ENCODE peak calls at places on chromosomes 13 and 19, in six cellular contexts. K, E, P, T, F and X are unnamed samples.

GRCh38 chr13:19984430-19985218 is 26.1 kb downstream of the ZMYM2 start:
- DNase-seq in K (peak), E (no peak), P (no peak), T (no peak), F (peak), X (peak)

GRCh38 chr13:110706570-110707378 is 858 bp upstream of the CARS2 start:
- DNase-seq in K (no peak), E (no peak), P (no peak), T (no peak), F (no peak), X (no peak)

GRCh38 chr13:61728468-61728867 is 312.8 kb upstream of the PCDH20 start:
- DNase-seq in K (peak), E (no peak), P (no peak), T (no peak), F (peak), X (no peak)

GRCh38 chr13:62309904-62310303 is 894.3 kb upstream of the PCDH20 start:
- DNase-seq in K (no peak), E (no peak), P (no peak), T (no peak), F (no peak), X (no peak)

GRCh38 chr19:55091955-55092354 is 16.3 kb downstream of the EPS8L1 start:
- DNase-seq in K (no peak), E (no peak), P (no peak), T (no peak), F (no peak), X (no peak)

GRCh38 chr19:49840736-49841249 is 10.2 kb upstream of the PTOV1 start:
- DNase-seq in K (no peak), E (no peak), P (no peak), T (no peak), F (no peak), X (no peak)

GRCh38 chr13:110334256-110334655 is 27.2 kb downstream of the COL4A2 start:
- DNase-seq in K (no peak), E (no peak), P (no peak), T (no peak), F (no peak), X (no peak)

GRCh38 chr13:46403851-46404731 is 17.0 kb upstream of the RUBCNL start:
- DNase-seq in K (no peak), E (no peak), P (peak), T (no peak), F (no peak), X (no peak)

GRCh38 chr19:58353717-58354477 is 605 bp upstream of the A1BG start:
- DNase-seq in K (no peak), E (no peak), P (no peak), T (no peak), F (no peak), X (no peak)

GRCh38 chr19:6065685-6066365 is 44.5 kb downstream of the RFX2 start:
- DNase-seq in K (no peak), E (peak), P (peak), T (peak), F (peak), X (peak)

GRCh38 chr13:45441633-45442032 is 23.1 kb upstream of the COG3 start:
- DNase-seq in K (peak), E (no peak), P (no peak), T (no peak), F (no peak), X (peak)

GRCh38 chr13:94431987-94432386 is 47.5 kb downstream of the DCT start:
- DNase-seq in K (no peak), E (no peak), P (no peak), T (no peak), F (no peak), X (no peak)

GRCh38 chr19:6125571-6125989 is 9.9 kb upstream of the ACSBG2 start:
- DNase-seq in K (peak), E (peak), P (peak), T (peak), F (peak), X (peak)

GRCh38 chr13:72062566-72062965 is 195.6 kb upstream of the DACH1 start:
- DNase-seq in K (no peak), E (no peak), P (no peak), T (no peak), F (no peak), X (no peak)

GRCh38 chr13:33794576-33794975 is 23.4 kb upstream of the RFC3 start:
- DNase-seq in K (no peak), E (no peak), P (no peak), T (no peak), F (no peak), X (no peak)

GRCh38 chr19:54952591-54953344 is 5.4 kb upstream of the NLRP7 start:
- DNase-seq in K (no peak), E (no peak), P (peak), T (no peak), F (no peak), X (peak)

DNA sequence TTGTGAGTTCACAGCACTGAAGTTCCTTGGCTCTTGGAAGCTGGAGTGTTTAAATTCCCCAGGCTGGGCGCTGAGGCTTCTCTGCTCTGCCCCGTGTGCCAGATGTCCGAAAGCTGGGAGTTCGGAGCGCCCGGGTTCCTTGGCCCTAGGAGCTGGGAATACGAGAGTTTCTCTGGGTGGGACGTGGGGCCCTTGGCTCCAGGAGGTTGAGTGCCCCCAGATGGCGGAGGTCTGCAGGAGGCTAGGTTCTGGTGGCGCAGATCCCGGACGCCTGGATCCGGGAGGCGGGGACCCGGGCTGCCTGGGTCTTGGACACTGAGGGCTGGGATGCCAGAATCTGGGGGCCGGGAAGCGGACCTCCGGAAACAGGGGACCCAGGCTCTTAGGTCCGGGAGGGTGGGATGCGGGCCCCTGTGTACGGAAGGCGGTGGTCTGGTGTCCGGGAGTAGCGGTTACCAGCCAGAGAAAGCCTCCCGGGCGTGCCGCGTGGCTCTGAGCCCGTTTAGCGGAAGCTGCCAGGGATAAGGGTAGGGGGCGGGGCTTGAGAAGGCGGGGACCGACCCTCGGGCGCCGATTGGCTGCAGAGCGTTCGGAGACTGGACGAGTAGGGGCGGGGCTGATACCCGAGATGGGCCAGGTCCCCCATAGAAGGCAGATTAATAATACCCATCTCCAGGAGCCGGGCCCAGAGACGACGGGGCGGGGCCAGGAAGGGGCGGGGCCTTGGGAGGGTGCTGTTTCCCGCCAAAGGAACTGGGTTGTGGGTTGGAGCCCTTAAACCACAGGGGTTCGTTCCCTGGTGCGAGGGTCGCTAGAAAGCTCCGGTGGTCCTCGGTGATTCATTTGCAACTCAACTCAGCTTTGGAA is at the start of gene SLC1A5:
- DNase-seq in K (peak), E (peak), P (peak), T (peak), F (peak), X (peak)
- TF ChIP-seq CTCF in K (no peak), E (no peak), P (no peak), T (no peak), F (no peak), X (no peak)

GRCh38 chr19:13765395-13766094 is 1.2 kb downstream of the MRI1 start:
- DNase-seq in K (no peak), E (no peak), P (no peak), T (no peak), F (peak), X (no peak)

GRCh38 chr19:13762635-13763235 is 1.6 kb upstream of the MRI1 start:
- DNase-seq in K (no peak), E (no peak), P (no peak), T (no peak), F (no peak), X (no peak)

GRCh38 chr19:13763300-13763699 is 1.0 kb upstream of the MRI1 start:
- DNase-seq in K (no peak), E (no peak), P (no peak), T (no peak), F (no peak), X (no peak)

GRCh38 chr19:13764821-13765394 is 586 bp downstream of the MRI1 start:
- DNase-seq in K (no peak), E (no peak), P (peak), T (peak), F (peak), X (no peak)

GRCh38 chr19:13764101-13764807 is at the start of gene MRI1:
- DNase-seq in K (peak), E (peak), P (peak), T (peak), F (peak), X (peak)
- H3K27ac ChIP-seq in K (peak), E (peak), P (peak), T (peak), F (no peak), X (peak)

GRCh38 chr19:45771331-45771933 is 2.4 kb upstream of the SIX5 start:
- DNase-seq in K (no peak), E (peak), P (no peak), T (no peak), F (no peak), X (no peak)
- TF ChIP-seq CTCF in K (no peak), E (no peak), P (no peak), T (no peak), F (no peak), X (no peak)

GRCh38 chr19:39771751-39772150 is 6.9 kb upstream of the LEUTX start:
- DNase-seq in K (no peak), E (no peak), P (no peak), T (no peak), F (no peak), X (no peak)
- H3K27ac ChIP-seq in K (no peak), E (no peak), P (no peak), T (no peak), F (no peak), X (no peak)

GRCh38 chr13:28820099-28821051 is at the start of gene MTUS2:
- DNase-seq in K (no peak), E (peak), P (no peak), T (no peak), F (peak), X (no peak)

GRCh38 chr13:28822161-28822560 is 2.0 kb downstream of the MTUS2 start:
- DNase-seq in K (no peak), E (no peak), P (no peak), T (no peak), F (no peak), X (no peak)

GRCh38 chr13:28819046-28819747 is 942 bp upstream of the MTUS2 start:
- DNase-seq in K (peak), E (peak), P (no peak), T (no peak), F (peak), X (no peak)

GRCh38 chr13:28817204-28817603 is 2.9 kb upstream of the MTUS2 start:
- DNase-seq in K (no peak), E (no peak), P (no peak), T (no peak), F (no peak), X (no peak)

GRCh38 chr13:28819748-28820098 is 416 bp upstream of the MTUS2 start:
- DNase-seq in K (peak), E (peak), P (peak), T (peak), F (peak), X (no peak)
- TF ChIP-seq CTCF in K (no peak), E (no peak), P (no peak), T (no peak), F (peak), X (peak)

GRCh38 chr13:43264460-43264859 is 241.1 kb downstream of the DNAJC15 start:
- DNase-seq in K (no peak), E (no peak), P (no peak), T (no peak), F (no peak), X (no peak)
- H3K27ac ChIP-seq in K (no peak), E (no peak), P (no peak), T (no peak), F (no peak), X (no peak)

GRCh38 chr13:39415003-39415402 is 188.0 kb downstream of the LHFPL6 start:
- DNase-seq in K (peak), E (no peak), P (no peak), T (no peak), F (no peak), X (no peak)

GRCh38 chr13:39417643-39418042 is 185.3 kb downstream of the LHFPL6 start:
- DNase-seq in K (peak), E (no peak), P (no peak), T (no peak), F (peak), X (peak)

GRCh38 chr13:39417131-39417530 is 185.9 kb downstream of the LHFPL6 start:
- DNase-seq in K (no peak), E (no peak), P (no peak), T (no peak), F (no peak), X (no peak)

GRCh38 chr13:39414339-39414738 is 188.7 kb downstream of the LHFPL6 start:
- DNase-seq in K (no peak), E (no peak), P (no peak), T (no peak), F (no peak), X (no peak)

DNA sequence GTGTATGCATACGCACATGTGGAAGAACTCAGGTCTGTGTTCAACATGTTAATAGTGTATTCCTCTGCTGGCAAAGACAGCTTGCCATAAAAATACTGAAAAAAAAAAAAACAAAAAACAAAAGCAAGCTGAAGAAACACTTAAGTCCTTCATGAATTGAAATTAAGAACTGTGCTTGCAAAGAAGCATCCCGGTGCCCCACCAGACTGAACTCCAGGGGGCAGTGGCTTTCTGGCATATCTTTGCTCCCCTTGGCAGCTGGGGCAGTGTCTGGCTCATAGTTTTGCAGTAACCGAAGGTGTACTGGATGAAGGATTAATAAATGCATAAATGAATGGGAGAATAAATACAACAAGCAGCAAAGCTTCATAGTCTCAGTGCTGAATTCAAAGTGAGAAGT is 187.6 kb downstream of the LHFPL6 start:
- DNase-seq in K (peak), E (no peak), P (peak), T (no peak), F (no peak), X (peak)
- TF ChIP-seq CTCF in K (peak), E (no peak), P (peak), T (no peak), F (peak), X (peak)

DNA sequence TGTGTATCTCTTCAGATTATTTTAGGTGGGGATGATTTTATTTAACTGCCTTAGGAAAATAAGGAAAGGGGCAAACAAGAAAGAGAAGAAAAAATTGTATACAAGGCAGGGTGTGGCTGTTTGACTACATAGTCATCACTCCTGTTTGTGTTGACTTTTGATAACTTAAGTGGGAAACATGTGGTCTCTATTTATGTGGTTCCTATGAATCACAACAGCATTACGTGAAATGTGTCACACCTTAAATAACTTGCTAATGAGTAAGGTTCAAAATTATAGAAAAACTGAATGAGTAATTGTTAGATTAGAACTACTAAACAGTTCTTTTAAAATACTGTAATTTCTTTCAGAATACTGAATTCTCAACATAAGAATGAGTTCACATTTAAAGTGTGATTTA is 69.3 kb downstream of the LMO7 start:
- DNase-seq in K (peak), E (no peak), P (no peak), T (no peak), F (no peak), X (peak)
- H3K27ac ChIP-seq in K (peak), E (peak), P (peak), T (no peak), F (peak), X (peak)

GRCh38 chr19:18853755-18854427 is 22.1 kb downstream of the UPF1 start:
- DNase-seq in K (no peak), E (no peak), P (no peak), T (no peak), F (no peak), X (no peak)
- TF ChIP-seq CTCF in K (no peak), E (no peak), P (no peak), T (no peak), F (no peak), X (no peak)

GRCh38 chr19:51002542-51003311 is 1.3 kb upstream of the KLK8 start:
- DNase-seq in K (no peak), E (no peak), P (no peak), T (no peak), F (peak), X (peak)
- H3K27ac ChIP-seq in K (no peak), E (no peak), P (no peak), T (no peak), F (no peak), X (no peak)